ENCODE peak calls at places on chromosomes 7 and 10, in six cellular contexts. U is HCEC 1CT, W is MCF 10A, L is fibroblast of the aortic adventitia, P is endodermal cell, M is iris pigment epithelial cell. Y is an unnamed sample.

GRCh38 chr10:13712799-13713581 is 126.2 kb downstream of the PRPF18 start:
- DNase-seq in U (peak; percentile 100), W (peak; percentile 90), L (peak; percentile 97), P (peak; percentile 66), M (peak; percentile 98), Y (peak; percentile 98)

GRCh38 chr7:132095111-132095765 is 481.0 kb downstream of the PLXNA4 start:
- DNase-seq in U (no peak), W (no peak), L (no peak), P (peak; percentile 17), M (no peak), Y (no peak)

GRCh38 chr10:100341953-100342626 is 4.9 kb upstream of the SCD start:
- DNase-seq in U (peak; percentile 61), W (peak; percentile 80), L (peak; percentile 58), P (peak; percentile 88), M (peak; percentile 68), Y (peak; percentile 60)

GRCh38 chr10:102422586-102423129 is 2.0 kb downstream of the FBXL15 start:
- DNase-seq in U (peak; percentile 76), W (peak; percentile 75), L (peak; percentile 67), P (peak; percentile 93), M (peak; percentile 79), Y (peak; percentile 64)

GRCh38 chr10:6894405-6894804 is 314.3 kb upstream of the PRKCQ start:
- DNase-seq in U (no peak), W (no peak), L (no peak), P (no peak), M (no peak), Y (no peak)

GRCh38 chr10:74056081-74056818 is 58.3 kb downstream of the VCL start:
- DNase-seq in U (peak; percentile 86), W (peak; percentile 47), L (peak; percentile 87), P (no peak), M (peak; percentile 86), Y (peak; percentile 70)

GRCh38 chr10:21953585-21954057 is 49.9 kb downstream of the DNAJC1 start:
- DNase-seq in U (peak; percentile 68), W (peak; percentile 71), L (peak; percentile 74), P (no peak), M (peak; percentile 72), Y (peak; percentile 65)

GRCh38 chr7:99447943-99448342 is 9.2 kb downstream of the CPSF4 start:
- DNase-seq in U (no peak), W (peak; percentile 34), L (no peak), P (peak; percentile 69), M (no peak), Y (no peak)

GRCh38 chr10:113961261-113961938 is 82.3 kb upstream of the ADRB1 start:
- DNase-seq in U (no peak), W (no peak), L (no peak), P (peak; percentile 65), M (no peak), Y (no peak)

GRCh38 chr10:113732160-113732881 is 19.2 kb upstream of the PLEKHS1 start:
- DNase-seq in U (no peak), W (no peak), L (no peak), P (no peak), M (no peak), Y (no peak)

GRCh38 chr7:116167177-116167576 is 43.2 kb upstream of the TES start:
- DNase-seq in U (no peak), W (no peak), L (no peak), P (peak; percentile 64), M (no peak), Y (no peak)

GRCh38 chr7:21767300-21767900 is 178.3 kb downstream of the CDCA7L start:
- DNase-seq in U (peak; percentile 60), W (peak; percentile 88), L (peak; percentile 60), P (peak; percentile 88), M (peak; percentile 85), Y (peak; percentile 68)

GRCh38 chr10:88466786-88467185 is 116.3 kb downstream of the RNLS start:
- DNase-seq in U (no peak), W (no peak), L (no peak), P (no peak), M (no peak), Y (no peak)

GRCh38 chr10:113044015-113044755 is 94.1 kb downstream of the TCF7L2 start:
- DNase-seq in U (no peak), W (peak; percentile 70), L (no peak), P (no peak), M (no peak), Y (no peak)

GRCh38 chr7:54831644-54832095 is 72.7 kb upstream of the SEC61G start:
- DNase-seq in U (no peak), W (peak; percentile 96), L (no peak), P (no peak), M (peak; percentile 21), Y (no peak)

GRCh38 chr7:100483101-100483727 is 513 bp upstream of the NYAP1 start:
- DNase-seq in U (peak; percentile 63), W (peak; percentile 59), L (peak; percentile 35), P (peak; percentile 93), M (peak; percentile 53), Y (peak; percentile 20)

GRCh38 chr10:70357447-70358035 is 24.9 kb downstream of the LRRC20 start:
- DNase-seq in U (peak; percentile 46), W (peak; percentile 38), L (no peak), P (no peak), M (no peak), Y (no peak)

GRCh38 chr7:120858299-120858636 is 324 bp upstream of the TSPAN12 start:
- DNase-seq in U (no peak), W (no peak), L (peak; percentile 23), P (no peak), M (no peak), Y (no peak)

GRCh38 chr10:125554016-125554703 is 128.8 kb downstream of the TEX36 start:
- DNase-seq in U (no peak), W (no peak), L (no peak), P (peak; percentile 6), M (no peak), Y (no peak)

GRCh38 chr10:6574777-6575176 is 5.3 kb downstream of the PRKCQ start:
- DNase-seq in U (no peak), W (no peak), L (no peak), P (no peak), M (no peak), Y (no peak)

GRCh38 chr10:93126484-93127052 is 52.9 kb downstream of the CYP26A1 start:
- DNase-seq in U (no peak), W (no peak), L (no peak), P (peak; percentile 76), M (no peak), Y (no peak)

Y was measured in astrocyte of the spinal cord.